ENCODE peak calls at places on chromosome 4, in eight cellular contexts. Z, P, B, X, Q, C, K and N are unnamed samples.

GRCh38 chr4:71187399-71188196 is 151.2 kb upstream of the SLC4A4 start:
- DNase-seq in P (peak; percentile 43), X (no peak), K (no peak), Q (peak; percentile 4), C (no peak), B (no peak), Z (peak; percentile 23), N (no peak)

GRCh38 chr4:169621754-169622481 is 1.5 kb downstream of the CLCN3 start:
- DNase-seq in P (no peak), K (no peak), B (no peak), Q (no peak), X (no peak), Z (no peak), C (no peak), N (peak; percentile 43)

GRCh38 chr4:54277691-54278090 is 48.6 kb downstream of the PDGFRA start:
- DNase-seq in B (no peak), X (no peak), K (peak; percentile 2), Z (no peak), Q (no peak), P (no peak), C (no peak), N (peak; percentile 34)

GRCh38 chr4:63717384-63717783 is 691.9 kb downstream of the TECRL start:
- DNase-seq in B (no peak), Q (no peak), Z (no peak), P (no peak), K (no peak), C (no peak), X (no peak), N (peak; percentile 11)

GRCh38 chr4:84563002-84563401 is 19.9 kb upstream of the CDS1 start:
- DNase-seq in K (no peak), Q (no peak), C (no peak), B (no peak), Z (no peak), X (no peak), P (no peak), N (no peak)

GRCh38 chr4:163892417-163892816 is 397.9 kb downstream of the TMA16 start:
- DNase-seq in K (no peak), Q (no peak), P (no peak), X (no peak), Z (no peak), B (no peak), C (no peak), N (no peak)

GRCh38 chr4:161554372-161554990 is 609.3 kb downstream of the FSTL5 start:
- DNase-seq in C (no peak), Z (no peak), B (no peak), X (no peak), K (no peak), Q (no peak), P (no peak), N (peak; percentile 35)

GRCh38 chr4:184423003-184423686 is 51.2 kb downstream of the IRF2 start:
- DNase-seq in K (no peak), B (no peak), P (no peak), X (no peak), Z (no peak), C (no peak), Q (no peak), N (no peak)

GRCh38 chr4:8220661-8221446 is 21.8 kb downstream of the SH3TC1 start:
- DNase-seq in B (no peak), K (no peak), X (no peak), Q (no peak), C (no peak), P (no peak), Z (no peak), N (no peak)

GRCh38 chr4:42482516-42483327 is 85.4 kb downstream of the SHISA3 start:
- DNase-seq in X (no peak), C (no peak), Q (no peak), B (no peak), Z (no peak), K (no peak), P (no peak), N (no peak)

GRCh38 chr4:6873792-6874461 is 35.7 kb upstream of the TBC1D14 start:
- DNase-seq in Q (peak; percentile 77), C (peak; percentile 83), K (no peak), B (peak; percentile 66), P (peak; percentile 69), X (peak; percentile 51), Z (peak; percentile 70), N (peak; percentile 41)

GRCh38 chr4:156968479-156968984 is 3.1 kb downstream of the PDGFC start:
- DNase-seq in Z (peak; percentile 36), K (peak; percentile 20), P (peak; percentile 61), B (no peak), C (no peak), Q (no peak), X (peak; percentile 44), N (peak; percentile 79)

GRCh38 chr4:7581477-7581876 is 146.7 kb upstream of the PSAPL1 start:
- DNase-seq in B (no peak), Q (no peak), Z (no peak), C (no peak), X (no peak), P (peak; percentile 78), K (no peak), N (peak; percentile 5)

GRCh38 chr4:158949094-158949493 is 153.8 kb upstream of the RAPGEF2 start:
- DNase-seq in B (no peak), X (no peak), Z (no peak), Q (no peak), K (no peak), C (no peak), P (no peak), N (peak; percentile 38)

GRCh38 chr4:30718889-30719252 is 1.3 kb upstream of the PCDH7 start:
- DNase-seq in P (peak; percentile 1), B (no peak), Z (no peak), Q (no peak), C (no peak), X (no peak), K (no peak), N (no peak)

GRCh38 chr4:11765849-11766453 is 337.3 kb upstream of the HS3ST1 start:
- DNase-seq in P (peak; percentile 10), K (no peak), X (no peak), C (no peak), Q (no peak), Z (no peak), B (no peak), N (peak; percentile 19)

GRCh38 chr4:83599183-83599582 is 63.3 kb downstream of the GPAT3 start:
- DNase-seq in Z (no peak), C (no peak), X (no peak), B (no peak), K (no peak), Q (no peak), P (no peak), N (no peak)

GRCh38 chr4:168514249-168514852 is 17.5 kb downstream of the PALLD start:
- DNase-seq in P (no peak), Q (no peak), X (no peak), B (no peak), C (no peak), K (no peak), Z (no peak), N (peak; percentile 41)